ENCODE peak calls at places on chromosomes 11 and 22, in five cellular contexts. H is A549, W is GM12891, P is adrenal gland, U is HCT116. M is an unnamed sample.

GRCh38 chr22:39114157-39114511 is 17.1 kb downstream of the APOBEC3H start:
- DNase-seq in H (no peak), W (no peak), P (no peak), U (no peak), M (no peak)

GRCh38 chr11:66190776-66191175 is 77.7 kb upstream of the RAB1B start:
- DNase-seq in H (no peak), W (no peak), P (no peak), U (no peak), M (no peak)

GRCh38 chr11:47332791-47333525 is 19.5 kb downstream of the MYBPC3 start:
- DNase-seq in H (no peak), W (no peak), P (no peak), U (no peak), M (no peak)

GRCh38 chr11:6992026-6992425 is 28.1 kb downstream of the ZNF214 start:
- DNase-seq in H (no peak), W (no peak), P (no peak), U (no peak), M (no peak)

GRCh38 chr11:12372111-12372510 is 5.3 kb upstream of the PARVA start:
- DNase-seq in H (no peak), W (no peak), P (no peak), U (no peak), M (no peak)

GRCh38 chr22:22891139-22891621 is 3.6 kb downstream of the IGLL5 start:
- DNase-seq in H (no peak), W (no peak), P (no peak), U (no peak), M (no peak)

GRCh38 chr22:37982938-37983859 is 1.2 kb downstream of the SOX10 start:
- DNase-seq in H (no peak), W (no peak), P (no peak), U (no peak), M (peak; percentile 23)

GRCh38 chr11:67276821-67277230 is 10.6 kb downstream of the GRK2 start:
- DNase-seq in H (no peak), W (no peak), P (no peak), U (no peak), M (peak; percentile 72)

GRCh38 chr11:133153031-133153430 is 379.3 kb downstream of the OPCML start:
- DNase-seq in H (no peak), W (no peak), P (no peak), U (no peak), M (no peak)

GRCh38 chr22:49305966-49306631 is 521.6 kb downstream of the BRD1 start:
- DNase-seq in H (no peak), W (no peak), P (peak; percentile 5), U (no peak), M (no peak)

GRCh38 chr11:76783294-76783900 is at the start of gene TSKU:
- DNase-seq in H (peak; percentile 57), W (peak; percentile 70), P (no peak), U (no peak), M (peak; percentile 78)
- TF ChIP-seq POLR2A in H (peak; percentile 81), W (no peak), P (no peak), U (peak; percentile 55), M (peak; percentile 38)

GRCh38 chr22:50606126-50606525 is 5.5 kb downstream of the MAPK8IP2 start:
- DNase-seq in H (no peak), W (no peak), P (no peak), U (no peak), M (no peak)
- TF ChIP-seq POLR2A in H (no peak), W (no peak), P (no peak), U (no peak), M (no peak)

GRCh38 chr22:36065775-36066544 is 37.3 kb upstream of the RBFOX2 start:
- DNase-seq in H (peak; percentile 92), W (peak; percentile 70), P (peak; percentile 96), U (peak; percentile 91), M (peak; percentile 80)
- TF ChIP-seq POLR2A in H (peak; percentile 62), W (no peak), P (peak; percentile 54), U (no peak), M (no peak)

GRCh38 chr22:29553391-29554224 is at the start of gene THOC5:
- DNase-seq in H (peak; percentile 95), W (peak; percentile 97), P (peak; percentile 93), U (peak; percentile 89), M (peak; percentile 97)
- TF ChIP-seq POLR2A in H (peak; percentile 66), W (peak; percentile 83), P (peak; percentile 70), U (no peak), M (peak; percentile 77)

M was measured in erythroblast.